ENCODE peak calls at places on chromosomes 6 and 20, in six cellular contexts. O is psoas muscle, K is cardiac muscle cell, J is ovary, L is A549, I is HFF-Myc. F is an unnamed sample.

GRCh38 chr6:33323623-33323948 is 6.0 kb upstream of the ZBTB22 start:
- DNase-seq in I (no peak), L (no peak), K (no peak), O (no peak), J (no peak), F (no peak)

GRCh38 chr6:157329829-157330228 is 6.5 kb upstream of the TMEM242 start:
- DNase-seq in O (no peak), I (no peak), J (no peak), L (no peak), K (peak; percentile 66), F (peak; percentile 46)

GRCh38 chr20:41956316-41957050 is 338.3 kb upstream of the CHD6 start:
- DNase-seq in O (no peak), I (no peak), L (peak; percentile 21), J (no peak), K (peak; percentile 23), F (no peak)

GRCh38 chr6:90493332-90493731 is 93.5 kb downstream of the MAP3K7 start:
- DNase-seq in I (no peak), K (peak; percentile 68), J (no peak), O (no peak), L (no peak), F (peak; percentile 53)

GRCh38 chr20:63104312-63105181 is 97.8 kb upstream of the BHLHE23 start:
- DNase-seq in O (no peak), L (no peak), J (no peak), I (no peak), K (no peak), F (no peak)

GRCh38 chr6:34195726-34196115 is 41.0 kb upstream of the HMGA1 start:
- DNase-seq in K (no peak), J (peak; percentile 26), I (no peak), L (no peak), O (no peak), F (no peak)

GRCh38 chr6:43276180-43277082 is 21.6 kb upstream of the SLC22A7 start:
- DNase-seq in K (peak; percentile 39), O (no peak), I (no peak), J (no peak), L (no peak), F (peak; percentile 15)

GRCh38 chr6:144150673-144151009 is 324 bp downstream of the STX11 start:
- DNase-seq in J (peak; percentile 22), L (peak; percentile 45), O (no peak), I (no peak), K (no peak), F (peak; percentile 29)

GRCh38 chr6:2740601-2741000 is 10.1 kb downstream of the MYLK4 start:
- DNase-seq in I (no peak), L (no peak), O (no peak), J (no peak), K (no peak), F (no peak)

GRCh38 chr6:77466055-77467028 is 3.1 kb upstream of the HTR1B start:
- DNase-seq in I (peak; percentile 65), K (peak; percentile 82), L (peak; percentile 46), J (no peak), O (peak; percentile 48), F (peak; percentile 83)

GRCh38 chr20:63979549-63980316 is at the start of gene SAMD10:
- DNase-seq in J (no peak), L (no peak), K (peak; percentile 37), I (no peak), O (peak; percentile 69), F (peak; percentile 68)

GRCh38 chr6:74578339-74578738 is 627.5 kb downstream of the COL12A1 start:
- DNase-seq in J (no peak), O (no peak), L (peak; percentile 4), I (peak; percentile 80), K (peak; percentile 41), F (peak; percentile 70)

GRCh38 chr20:62211216-62211615 is 8.9 kb downstream of the HRH3 start:
- DNase-seq in J (no peak), I (no peak), K (no peak), O (no peak), L (no peak), F (no peak)

GRCh38 chr6:113306552-113307145 is 550.5 kb upstream of the MARCKS start:
- DNase-seq in J (peak; percentile 65), K (peak; percentile 51), I (no peak), O (peak; percentile 70), L (peak; percentile 21), F (peak; percentile 30)

GRCh38 chr6:132188865-132189264 is 212.4 kb downstream of the MOXD1 start:
- DNase-seq in K (peak; percentile 82), O (no peak), J (no peak), I (peak; percentile 67), L (no peak), F (peak; percentile 79)

GRCh38 chr6:70819715-70820114 is 137.1 kb downstream of the B3GAT2 start:
- DNase-seq in O (no peak), J (no peak), L (no peak), K (no peak), I (no peak), F (peak; percentile 34)

GRCh38 chr6:328184-328670 is 35.9 kb downstream of the DUSP22 start:
- DNase-seq in L (no peak), I (peak; percentile 21), K (peak; percentile 91), O (no peak), J (no peak), F (peak; percentile 92)

GRCh38 chr20:9514461-9515210 is at the start of gene LAMP5:
- DNase-seq in I (no peak), J (no peak), K (peak; percentile 9), L (no peak), O (no peak), F (peak; percentile 33)
- H3K4me3 ChIP-seq in I (no peak within 1 kb of the TSS), J (no peak within 1 kb of the TSS), K (peak within 1 kb of the TSS; percentile 27), L (peak within 1 kb of the TSS; percentile 31), O (peak within 1 kb of the TSS; percentile 30), F (no peak within 1 kb of the TSS)

DNA sequence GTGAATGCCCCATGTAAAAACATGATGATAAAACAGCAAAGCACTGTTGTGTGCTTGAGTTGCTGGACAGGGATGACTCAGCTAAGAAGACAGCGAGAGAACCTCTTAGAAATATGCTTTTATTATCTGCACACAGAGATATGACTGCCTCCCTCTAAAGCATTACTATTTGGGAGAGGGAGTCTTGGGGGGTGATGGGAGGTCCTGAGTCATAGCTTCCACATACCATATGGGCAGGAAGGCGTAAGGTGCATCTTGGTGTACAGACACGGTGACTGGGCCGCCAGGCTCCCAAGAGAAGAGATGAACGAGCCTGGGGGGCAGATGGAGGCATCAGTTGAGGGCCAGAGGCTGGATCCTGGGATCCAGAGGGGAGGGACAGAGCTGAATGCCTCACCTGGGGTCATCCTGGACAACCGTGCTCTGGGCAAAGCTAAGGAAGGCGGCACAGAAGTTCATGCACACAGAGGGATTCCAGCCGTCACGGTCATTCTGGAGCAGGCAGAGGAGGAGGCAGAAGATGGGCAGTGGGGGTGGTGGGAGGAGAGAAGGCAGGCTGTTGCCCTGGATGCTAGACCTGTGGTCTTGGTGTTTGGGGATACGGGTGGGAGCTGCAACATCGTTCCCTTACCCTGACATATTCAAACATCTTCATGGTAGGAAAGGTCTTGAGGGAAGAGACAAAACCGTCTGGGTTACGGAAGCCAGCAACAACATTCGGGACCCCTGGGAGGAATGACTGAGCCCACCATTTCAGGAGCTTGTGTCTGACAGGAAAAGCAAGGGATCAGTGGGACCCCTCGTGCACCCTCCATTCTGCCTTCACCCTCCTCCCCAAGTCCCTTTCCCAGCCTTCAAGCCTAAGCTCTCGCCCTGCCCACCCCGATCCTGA is 2.0 kb downstream of the DXO start:
- DNase-seq in O (no peak), I (no peak), L (no peak), J (no peak), K (peak; percentile 52), F (peak; percentile 45)
- H3K4me3 ChIP-seq in O (peak overlapping the region; percentile 95), I (peak overlapping the region; percentile 75), L (no peak overlapping the region), J (no peak overlapping the region), K (no peak overlapping the region), F (peak overlapping the region; percentile 73)

DNA sequence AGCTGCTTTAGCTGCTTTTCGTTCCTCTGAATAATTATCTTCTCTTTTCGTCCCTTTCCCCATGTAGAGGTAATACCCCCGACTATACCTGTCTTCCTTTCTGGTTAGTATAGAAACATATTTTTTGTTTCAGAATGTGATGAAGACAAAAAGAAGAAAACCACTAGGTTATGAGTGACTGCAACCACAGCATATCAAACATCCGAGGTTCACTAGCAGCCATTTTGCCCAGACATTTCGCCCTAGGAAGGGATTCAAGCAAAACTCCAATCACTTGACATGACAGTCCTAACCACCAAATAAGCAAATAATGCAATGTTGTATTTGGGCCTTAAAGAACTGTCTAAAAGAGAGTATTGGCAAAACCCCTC is 9.4 kb downstream of the SNX5 start:
- DNase-seq in J (no peak), O (no peak), K (no peak), I (no peak), L (no peak), F (no peak)
- H3K4me3 ChIP-seq in J (no peak overlapping the region), O (no peak overlapping the region), K (no peak overlapping the region), I (no peak overlapping the region), L (no peak overlapping the region), F (no peak overlapping the region)

GRCh38 chr6:56571605-56572004 is 71.1 kb downstream of the DST start:
- DNase-seq in K (no peak), I (no peak), L (no peak), O (no peak), J (no peak), F (no peak)

GRCh38 chr6:56573624-56574023 is 69.1 kb downstream of the DST start:
- DNase-seq in L (no peak), I (no peak), O (no peak), K (no peak), J (no peak), F (no peak)

GRCh38 chr6:56574292-56574691 is 68.4 kb downstream of the DST start:
- DNase-seq in L (no peak), J (no peak), O (no peak), K (no peak), I (no peak), F (no peak)

GRCh38 chr6:56570434-56571359 is 72.0 kb downstream of the DST start:
- DNase-seq in K (peak; percentile 43), J (no peak), I (no peak), O (no peak), L (peak; percentile 20), F (peak; percentile 62)

GRCh38 chr6:56573142-56573541 is 69.5 kb downstream of the DST start:
- DNase-seq in K (no peak), L (no peak), O (no peak), J (no peak), I (no peak), F (no peak)
- H3K4me3 ChIP-seq in K (no peak overlapping the region), L (no peak overlapping the region), O (no peak overlapping the region), J (no peak overlapping the region), I (no peak overlapping the region), F (no peak overlapping the region)

DNA sequence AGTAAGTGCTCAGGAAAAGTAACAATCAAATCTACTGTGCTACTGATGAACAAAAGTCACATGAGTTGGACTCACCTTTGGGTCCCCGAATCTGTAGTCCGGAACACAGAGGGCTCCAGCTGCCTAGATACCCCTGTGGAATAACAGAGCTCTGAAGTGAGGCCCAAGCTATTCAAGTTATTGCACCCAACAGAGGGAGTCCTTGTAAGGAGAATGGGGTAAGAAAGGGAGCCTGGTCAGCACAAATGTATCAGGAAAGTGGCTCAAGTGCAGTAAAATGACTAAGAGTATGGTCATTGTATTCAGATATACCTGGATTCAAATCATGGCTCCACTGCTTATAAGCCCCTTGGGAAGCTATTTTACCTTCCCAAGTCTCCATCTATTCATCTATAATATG is 20.9 kb downstream of the EDN1 start:
- DNase-seq in L (peak; percentile 94), I (no peak), O (no peak), J (no peak), K (no peak), F (peak; percentile 43)
- H3K4me3 ChIP-seq in L (peak overlapping the region; percentile 58), I (no peak overlapping the region), O (no peak overlapping the region), J (no peak overlapping the region), K (no peak overlapping the region), F (no peak overlapping the region)

GRCh38 chr20:37347347-37347823 is 1.4 kb downstream of the SRC start:
- DNase-seq in K (no peak), O (no peak), I (no peak), L (no peak), J (no peak), F (no peak)
- H3K4me3 ChIP-seq in K (no peak overlapping the region), O (no peak overlapping the region), I (peak overlapping the region; percentile 59), L (peak overlapping the region; percentile 89), J (peak overlapping the region; percentile 81), F (peak overlapping the region; percentile 64)

F was measured in choroid plexus epithelial cell.